ENCODE peak calls at places on chromosomes 11 and 22, in eight cellular contexts. One of them, this sample, is unnamed.

GRCh38 chr11:128214263-128214662 is 373.1 kb downstream of the ETS1 start:
- DNase-seq in hepatocyte: no peak
- DNase-seq in AG04449: no peak
- DNase-seq in thoracic aorta: no peak
- DNase-seq in GM20000: no peak
- DNase-seq in psoas muscle: no peak
- DNase-seq in GM13976: no peak
- DNase-seq in heart right ventricle: no peak
- DNase-seq in this sample: no peak

GRCh38 chr11:33463059-33463458 is 205.9 kb downstream of the HIPK3 start:
- DNase-seq in psoas muscle: no peak
- DNase-seq in hepatocyte: no peak
- DNase-seq in heart right ventricle: no peak
- DNase-seq in GM20000: no peak
- DNase-seq in AG04449: no peak
- DNase-seq in GM13976: no peak
- DNase-seq in thoracic aorta: no peak
- DNase-seq in this sample: no peak

GRCh38 chr11:35418847-35419712 is at the start of gene SLC1A2:
- DNase-seq in GM20000: peak; percentile 22
- DNase-seq in AG04449: no peak
- DNase-seq in psoas muscle: peak; percentile 28
- DNase-seq in thoracic aorta: no peak
- DNase-seq in hepatocyte: peak; percentile 41
- DNase-seq in GM13976: peak; percentile 43
- DNase-seq in heart right ventricle: peak; percentile 18
- DNase-seq in this sample: peak; percentile 43

GRCh38 chr11:118883368-118884071 is at the start of gene CXCR5:
- DNase-seq in thoracic aorta: no peak
- DNase-seq in AG04449: no peak
- DNase-seq in psoas muscle: no peak
- DNase-seq in hepatocyte: no peak
- DNase-seq in heart right ventricle: no peak
- DNase-seq in GM20000: peak; percentile 71
- DNase-seq in GM13976: peak; percentile 79
- DNase-seq in this sample: peak; percentile 60

GRCh38 chr11:74019860-74020259 is 11.0 kb upstream of the UCP3 start:
- DNase-seq in AG04449: no peak
- DNase-seq in psoas muscle: no peak
- DNase-seq in GM20000: no peak
- DNase-seq in hepatocyte: no peak
- DNase-seq in GM13976: no peak
- DNase-seq in thoracic aorta: no peak
- DNase-seq in heart right ventricle: no peak
- DNase-seq in this sample: peak; percentile 90

GRCh38 chr11:87878373-87878779 is 296.9 kb downstream of the RAB38 start:
- DNase-seq in GM20000: peak; percentile 2
- DNase-seq in heart right ventricle: no peak
- DNase-seq in hepatocyte: peak; percentile 57
- DNase-seq in AG04449: peak; percentile 9
- DNase-seq in thoracic aorta: no peak
- DNase-seq in GM13976: no peak
- DNase-seq in psoas muscle: no peak
- DNase-seq in this sample: peak; percentile 18

GRCh38 chr22:43042101-43042780 is 27.3 kb upstream of the PACSIN2 start:
- DNase-seq in hepatocyte: no peak
- DNase-seq in heart right ventricle: no peak
- DNase-seq in psoas muscle: no peak
- DNase-seq in GM20000: no peak
- DNase-seq in AG04449: no peak
- DNase-seq in GM13976: no peak
- DNase-seq in thoracic aorta: no peak
- DNase-seq in this sample: no peak

GRCh38 chr22:36977401-36977861 is 41.8 kb downstream of the TST start:
- DNase-seq in AG04449: no peak
- DNase-seq in GM13976: peak; percentile 81
- DNase-seq in GM20000: peak; percentile 78
- DNase-seq in thoracic aorta: no peak
- DNase-seq in hepatocyte: peak; percentile 79
- DNase-seq in psoas muscle: peak; percentile 45
- DNase-seq in heart right ventricle: peak; percentile 36
- DNase-seq in this sample: peak; percentile 93

GRCh38 chr11:132245558-132246385 is 875.4 kb downstream of the NTM start:
- DNase-seq in heart right ventricle: no peak
- DNase-seq in AG04449: no peak
- DNase-seq in GM20000: no peak
- DNase-seq in thoracic aorta: no peak
- DNase-seq in hepatocyte: no peak
- DNase-seq in GM13976: no peak
- DNase-seq in psoas muscle: no peak
- DNase-seq in this sample: no peak

GRCh38 chr22:27754247-27754887 is 47.2 kb downstream of the MN1 start:
- DNase-seq in psoas muscle: no peak
- DNase-seq in GM13976: no peak
- DNase-seq in thoracic aorta: no peak
- DNase-seq in AG04449: no peak
- DNase-seq in GM20000: no peak
- DNase-seq in heart right ventricle: no peak
- DNase-seq in hepatocyte: no peak
- DNase-seq in this sample: no peak

GRCh38 chr11:89491141-89491690 is at the start of gene NOX4:
- DNase-seq in GM20000: peak; percentile 8
- DNase-seq in GM13976: no peak
- DNase-seq in psoas muscle: peak; percentile 65
- DNase-seq in heart right ventricle: peak; percentile 21
- DNase-seq in AG04449: no peak
- DNase-seq in thoracic aorta: peak; percentile 12
- DNase-seq in hepatocyte: peak; percentile 77
- DNase-seq in this sample: no peak

GRCh38 chr22:28750471-28750881 is 8.6 kb downstream of the HSCB start:
- DNase-seq in GM20000: no peak
- DNase-seq in thoracic aorta: no peak
- DNase-seq in hepatocyte: no peak
- DNase-seq in heart right ventricle: no peak
- DNase-seq in psoas muscle: no peak
- DNase-seq in GM13976: no peak
- DNase-seq in AG04449: peak; percentile 55
- DNase-seq in this sample: no peak

GRCh38 chr11:85088286-85088685 is 538.9 kb downstream of the DLG2 start:
- DNase-seq in hepatocyte: no peak
- DNase-seq in GM13976: no peak
- DNase-seq in psoas muscle: no peak
- DNase-seq in thoracic aorta: no peak
- DNase-seq in heart right ventricle: no peak
- DNase-seq in GM20000: no peak
- DNase-seq in AG04449: no peak
- DNase-seq in this sample: no peak

GRCh38 chr11:94526645-94527438 is 14.6 kb downstream of the C11orf97 start:
- DNase-seq in AG04449: no peak
- DNase-seq in GM20000: no peak
- DNase-seq in heart right ventricle: no peak
- DNase-seq in psoas muscle: no peak
- DNase-seq in hepatocyte: no peak
- DNase-seq in thoracic aorta: no peak
- DNase-seq in GM13976: no peak
- DNase-seq in this sample: no peak

GRCh38 chr11:66467756-66468155 is 1.1 kb downstream of the PELI3 start:
- DNase-seq in AG04449: no peak
- DNase-seq in heart right ventricle: no peak
- DNase-seq in thoracic aorta: no peak
- DNase-seq in GM20000: no peak
- DNase-seq in psoas muscle: no peak
- DNase-seq in GM13976: no peak
- DNase-seq in hepatocyte: peak; percentile 34
- DNase-seq in this sample: peak; percentile 66

GRCh38 chr11:76808158-76808557 is 25.0 kb downstream of the TSKU start:
- DNase-seq in heart right ventricle: no peak
- DNase-seq in GM20000: no peak
- DNase-seq in GM13976: no peak
- DNase-seq in hepatocyte: no peak
- DNase-seq in thoracic aorta: no peak
- DNase-seq in psoas muscle: no peak
- DNase-seq in AG04449: no peak
- DNase-seq in this sample: no peak

GRCh38 chr11:16812274-16812673 is 73.8 kb downstream of the C11orf58 start:
- DNase-seq in AG04449: no peak
- DNase-seq in heart right ventricle: no peak
- DNase-seq in hepatocyte: peak; percentile 23
- DNase-seq in GM20000: no peak
- DNase-seq in thoracic aorta: no peak
- DNase-seq in psoas muscle: no peak
- DNase-seq in GM13976: no peak
- DNase-seq in this sample: no peak

GRCh38 chr11:35553021-35553420 is 27.6 kb upstream of the PAMR1 start:
- DNase-seq in GM13976: no peak
- DNase-seq in thoracic aorta: no peak
- DNase-seq in psoas muscle: no peak
- DNase-seq in hepatocyte: no peak
- DNase-seq in heart right ventricle: no peak
- DNase-seq in GM20000: no peak
- DNase-seq in AG04449: no peak
- DNase-seq in this sample: no peak

GRCh38 chr22:42747701-42748513 is 27.2 kb upstream of the A4GALT start:
- DNase-seq in GM20000: no peak
- DNase-seq in psoas muscle: no peak
- DNase-seq in GM13976: no peak
- DNase-seq in hepatocyte: peak; percentile 19
- DNase-seq in heart right ventricle: peak; percentile 57
- DNase-seq in AG04449: no peak
- DNase-seq in thoracic aorta: no peak
- DNase-seq in this sample: no peak

GRCh38 chr11:44310456-44311272 is 725 bp upstream of the ALX4 start:
- DNase-seq in psoas muscle: no peak
- DNase-seq in AG04449: no peak
- DNase-seq in thoracic aorta: no peak
- DNase-seq in GM20000: no peak
- DNase-seq in GM13976: no peak
- DNase-seq in heart right ventricle: no peak
- DNase-seq in hepatocyte: no peak
- DNase-seq in this sample: no peak

DNA sequence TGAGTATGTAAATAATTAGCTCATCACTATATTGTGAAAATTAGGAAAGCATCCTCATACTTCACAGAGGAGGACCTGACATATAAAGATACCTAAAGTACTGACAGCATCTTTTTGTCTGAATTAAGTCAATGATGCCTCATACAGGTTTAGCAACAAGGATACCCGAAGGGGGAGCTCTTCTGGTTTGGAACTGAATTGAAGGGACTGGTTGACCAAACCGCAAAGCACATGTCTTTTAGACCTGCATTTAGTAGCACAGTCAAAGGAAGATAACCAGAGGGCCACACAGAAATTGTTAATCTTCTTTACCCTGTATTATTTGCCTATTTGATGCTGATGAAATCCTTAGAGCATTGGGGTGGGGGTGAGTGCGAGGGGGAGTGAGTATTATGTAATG is 12.9 kb upstream of the WT1 start:
- DNase-seq in GM20000: peak; percentile 35
- DNase-seq in thoracic aorta: no peak
- DNase-seq in GM13976: no peak
- DNase-seq in hepatocyte: no peak
- DNase-seq in psoas muscle: no peak
- DNase-seq in heart right ventricle: no peak
- DNase-seq in AG04449: no peak
- DNase-seq in this sample: no peak
- TF ChIP-seq CTCF in GM20000: peak; percentile 5
- TF ChIP-seq CTCF in thoracic aorta: no peak
- TF ChIP-seq CTCF in GM13976: no peak
- TF ChIP-seq CTCF in hepatocyte: peak; percentile 36
- TF ChIP-seq CTCF in psoas muscle: no peak
- TF ChIP-seq CTCF in heart right ventricle: no peak
- TF ChIP-seq CTCF in AG04449: no peak
- TF ChIP-seq CTCF in this sample: no peak

GRCh38 chr11:69209038-69209350 is 53.3 kb downstream of the SMIM38 start:
- DNase-seq in heart right ventricle: no peak
- DNase-seq in thoracic aorta: no peak
- DNase-seq in hepatocyte: no peak
- DNase-seq in AG04449: no peak
- DNase-seq in psoas muscle: no peak
- DNase-seq in GM20000: no peak
- DNase-seq in GM13976: no peak
- DNase-seq in this sample: no peak
- TF ChIP-seq CTCF in heart right ventricle: no peak
- TF ChIP-seq CTCF in thoracic aorta: no peak
- TF ChIP-seq CTCF in hepatocyte: no peak
- TF ChIP-seq CTCF in AG04449: no peak
- TF ChIP-seq CTCF in psoas muscle: no peak
- TF ChIP-seq CTCF in GM20000: no peak
- TF ChIP-seq CTCF in GM13976: no peak
- TF ChIP-seq CTCF in this sample: no peak

GRCh38 chr11:47980907-47981621 is 705 bp downstream of the PTPRJ start:
- DNase-seq in heart right ventricle: peak; percentile 28
- DNase-seq in hepatocyte: peak; percentile 81
- DNase-seq in AG04449: no peak
- DNase-seq in psoas muscle: peak; percentile 56
- DNase-seq in GM20000: peak; percentile 76
- DNase-seq in GM13976: peak; percentile 67
- DNase-seq in thoracic aorta: no peak
- DNase-seq in this sample: peak; percentile 35
- TF ChIP-seq CTCF in heart right ventricle: no peak
- TF ChIP-seq CTCF in hepatocyte: peak; percentile 20
- TF ChIP-seq CTCF in AG04449: peak; percentile 40
- TF ChIP-seq CTCF in psoas muscle: peak; percentile 19
- TF ChIP-seq CTCF in GM20000: peak; percentile 11
- TF ChIP-seq CTCF in GM13976: peak; percentile 20
- TF ChIP-seq CTCF in thoracic aorta: peak; percentile 29
- TF ChIP-seq CTCF in this sample: no peak

GRCh38 chr11:1953489-1954284 is 6.6 kb downstream of the MRPL23 start:
- DNase-seq in thoracic aorta: no peak
- DNase-seq in AG04449: no peak
- DNase-seq in GM20000: no peak
- DNase-seq in heart right ventricle: peak; percentile 19
- DNase-seq in hepatocyte: no peak
- DNase-seq in GM13976: no peak
- DNase-seq in psoas muscle: no peak
- DNase-seq in this sample: peak; percentile 30
- TF ChIP-seq CTCF in thoracic aorta: no peak
- TF ChIP-seq CTCF in AG04449: no peak
- TF ChIP-seq CTCF in GM20000: no peak
- TF ChIP-seq CTCF in heart right ventricle: peak; percentile 20
- TF ChIP-seq CTCF in hepatocyte: no peak
- TF ChIP-seq CTCF in GM13976: no peak
- TF ChIP-seq CTCF in psoas muscle: peak; percentile 22
- TF ChIP-seq CTCF in this sample: no peak